ENCODE peak calls at places on chromosome 9, in four cellular contexts. Q is stimulated activated CD4-positive, alpha-beta T cell treated with anti-CD3 and anti-CD28 coated beads, Interleukin-15, amount 100 ng/mL, for 24 hours; Z is HEK293T; B is G401. M is an unnamed sample.

GRCh38 chr9:17578911-17579793 is at the start of gene SH3GL2:
- DNase-seq in Z (peak; percentile 58), B (peak; percentile 89), Q (peak; percentile 27), M (no peak)

GRCh38 chr9:121599186-121599871 is 52.1 kb upstream of the DAB2IP start:
- DNase-seq in Z (peak; percentile 78), B (peak; percentile 79), Q (no peak), M (peak; percentile 22)

GRCh38 chr9:80775515-80775914 is 913.8 kb downstream of the TLE1 start:
- DNase-seq in Z (no peak), B (no peak), Q (no peak), M (no peak)

GRCh38 chr9:129558551-129559505 is 62.1 kb downstream of the C9orf50 start:
- DNase-seq in Q (no peak), Z (no peak), B (no peak), M (no peak)

GRCh38 chr9:136201609-136202448 is 3.1 kb downstream of the LHX3 start:
- DNase-seq in Q (no peak), B (no peak), Z (peak; percentile 56), M (no peak)

GRCh38 chr9:128169925-128170324 is 9.9 kb downstream of the BBLN start:
- DNase-seq in Z (no peak), B (no peak), Q (no peak), M (no peak)

GRCh38 chr9:1673300-1673699 is 341.8 kb upstream of the SMARCA2 start:
- DNase-seq in Z (no peak), B (no peak), Q (no peak), M (no peak)

GRCh38 chr9:33138768-33139167 is 28.4 kb downstream of the B4GALT1 start:
- DNase-seq in B (no peak), Z (no peak), Q (no peak), M (no peak)

GRCh38 chr9:21687351-21687750 is 115.1 kb upstream of the MTAP start:
- DNase-seq in Q (no peak), Z (no peak), B (no peak), M (no peak)

GRCh38 chr9:134299883-134300282 is 26.4 kb upstream of the RXRA start:
- DNase-seq in Q (no peak), B (no peak), Z (no peak), M (no peak)

GRCh38 chr9:92270511-92270910 is 23.0 kb downstream of the IARS1 start:
- DNase-seq in Z (no peak), B (no peak), Q (no peak), M (no peak)

GRCh38 chr9:133683494-133684460 is 47.6 kb downstream of the DBH start:
- DNase-seq in Z (no peak), Q (peak; percentile 64), B (no peak), M (no peak)

GRCh38 chr9:14424983-14425382 is 111.0 kb upstream of the NFIB start:
- DNase-seq in Q (no peak), B (no peak), Z (no peak), M (no peak)

M was measured in thoracic aorta.